ENCODE peak calls at places on chromosomes 12 and 14, in six cellular contexts. I is mucosa of descending colon, Z is neuronal stem cell, L is psoas muscle, N is GM23338, X is HCT116. H is an unnamed sample.

GRCh38 chr12:1666215-1666614 is 24.7 kb upstream of the ADIPOR2 start:
- DNase-seq in Z (no peak), N (no peak), L (no peak), I (no peak), X (no peak), H (no peak)

GRCh38 chr12:481422-481821 is 21.7 kb downstream of the B4GALNT3 start:
- DNase-seq in N (no peak), Z (no peak), I (no peak), X (no peak), L (peak; percentile 74), H (no peak)

GRCh38 chr14:49688701-49689030 is 652 bp upstream of the POLE2 start:
- DNase-seq in N (no peak), L (no peak), Z (no peak), X (no peak), I (no peak), H (peak; percentile 6)

GRCh38 chr14:53060046-53060445 is 93.1 kb downstream of the DDHD1 start:
- DNase-seq in I (no peak), Z (no peak), X (no peak), N (no peak), L (no peak), H (no peak)

GRCh38 chr12:93785262-93786010 is 108.3 kb downstream of the CRADD start:
- DNase-seq in Z (peak; percentile 27), I (no peak), N (peak; percentile 54), L (peak; percentile 48), X (peak; percentile 85), H (peak; percentile 96)

GRCh38 chr14:45434221-45434620 is 181.2 kb upstream of the MIS18BP1 start:
- DNase-seq in N (no peak), L (no peak), I (no peak), Z (no peak), X (no peak), H (no peak)

GRCh38 chr14:93379841-93380240 is 32.9 kb downstream of the COX8C start:
- DNase-seq in I (no peak), X (no peak), L (no peak), Z (no peak), N (no peak), H (no peak)

GRCh38 chr14:35414365-35414764 is 9.8 kb upstream of the NFKBIA start:
- DNase-seq in X (no peak), I (no peak), L (no peak), Z (no peak), N (peak; percentile 39), H (no peak)

GRCh38 chr12:2256915-2257314 is 204.1 kb downstream of the CACNA1C start:
- DNase-seq in N (no peak), X (no peak), L (no peak), I (no peak), Z (no peak), H (no peak)

GRCh38 chr14:90658541-90658967 is 157.7 kb downstream of the TTC7B start:
- DNase-seq in Z (no peak), I (no peak), L (no peak), X (no peak), N (no peak), H (no peak)

GRCh38 chr12:71282925-71283324 is 125.1 kb upstream of the TSPAN8 start:
- DNase-seq in I (no peak), Z (no peak), N (no peak), L (no peak), X (no peak), H (no peak)

GRCh38 chr12:107775093-107775721 is 703 bp downstream of the ASCL4 start:
- DNase-seq in I (no peak), N (peak; percentile 88), X (no peak), Z (peak; percentile 67), L (peak; percentile 15), H (no peak)

GRCh38 chr14:99320105-99320572 is 48.1 kb upstream of the BCL11B start:
- DNase-seq in I (peak; percentile 79), X (peak; percentile 21), L (no peak), N (peak; percentile 84), Z (peak; percentile 53), H (peak; percentile 77)

GRCh38 chr12:16175893-16176292 is 101.6 kb downstream of the SLC15A5 start:
- DNase-seq in L (no peak), I (no peak), X (no peak), Z (no peak), N (no peak), H (no peak)

GRCh38 chr14:104267895-104268294 is 129.5 kb downstream of the KIF26A start:
- DNase-seq in L (no peak), X (no peak), I (no peak), N (peak; percentile 36), Z (no peak), H (no peak)

GRCh38 chr12:81758421-81759214 is 532 bp downstream of the PPFIA2 start:
- DNase-seq in Z (peak; percentile 26), I (peak; percentile 5), L (peak; percentile 16), N (peak; percentile 77), X (no peak), H (no peak)

GRCh38 chr12:84811291-84811690 is 101.3 kb downstream of the SLC6A15 start:
- DNase-seq in Z (no peak), I (no peak), X (no peak), L (no peak), N (no peak), H (no peak)

GRCh38 chr12:107992870-107993451 is 136.1 kb upstream of the WSCD2 start:
- DNase-seq in L (no peak), Z (peak; percentile 35), N (peak; percentile 89), X (peak; percentile 56), I (peak; percentile 10), H (peak; percentile 27)

GRCh38 chr14:61196792-61197191 is 84.3 kb downstream of the TMEM30B start:
- DNase-seq in I (no peak), X (no peak), L (no peak), Z (no peak), N (no peak), H (peak; percentile 42)

GRCh38 chr14:102195446-102195845 is 55.7 kb downstream of the WDR20 start:
- DNase-seq in X (no peak), I (no peak), N (no peak), L (no peak), Z (no peak), H (no peak)

GRCh38 chr14:102192840-102193502 is 53.3 kb downstream of the WDR20 start:
- DNase-seq in I (no peak), N (peak; percentile 47), Z (no peak), L (no peak), X (no peak), H (no peak)

GRCh38 chr14:102196008-102196407 is 56.3 kb downstream of the WDR20 start:
- DNase-seq in I (no peak), Z (no peak), N (no peak), X (no peak), L (no peak), H (no peak)

GRCh38 chr14:102196436-102197230 is 56.9 kb downstream of the WDR20 start:
- DNase-seq in L (no peak), X (no peak), I (no peak), Z (no peak), N (no peak), H (no peak)

DNA sequence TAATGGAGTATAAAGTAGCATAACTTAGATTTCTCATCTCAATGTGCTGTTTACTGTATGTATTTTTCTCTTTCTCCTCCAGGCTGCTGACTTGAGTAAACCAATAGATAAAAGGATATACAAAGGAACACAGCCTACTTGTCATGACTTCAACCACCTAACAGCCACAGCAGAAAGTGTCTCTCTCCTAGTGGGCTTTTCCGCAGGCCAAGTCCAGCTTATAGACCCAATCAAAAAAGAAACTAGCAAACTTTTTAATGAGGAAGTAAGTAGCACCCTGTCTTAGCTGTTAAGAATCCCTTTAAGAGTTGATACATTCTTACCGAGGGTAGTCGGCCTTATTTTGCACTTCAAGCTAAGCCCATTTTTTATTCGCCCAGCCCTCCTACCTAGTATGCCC is 55.2 kb downstream of the WDR20 start:
- DNase-seq in X (no peak), Z (no peak), I (no peak), N (no peak), L (no peak), H (no peak)
- H3K4me1 ChIP-seq in X (peaks cover 10% of the 10 kb centered on the region), Z (peaks cover 5% of the 10 kb centered on the region), I (no peaks in the 10 kb centered on the region), N (peaks cover 27% of the 10 kb centered on the region), L (peaks cover 33% of the 10 kb centered on the region), H (peaks cover 12% of the 10 kb centered on the region)

DNA sequence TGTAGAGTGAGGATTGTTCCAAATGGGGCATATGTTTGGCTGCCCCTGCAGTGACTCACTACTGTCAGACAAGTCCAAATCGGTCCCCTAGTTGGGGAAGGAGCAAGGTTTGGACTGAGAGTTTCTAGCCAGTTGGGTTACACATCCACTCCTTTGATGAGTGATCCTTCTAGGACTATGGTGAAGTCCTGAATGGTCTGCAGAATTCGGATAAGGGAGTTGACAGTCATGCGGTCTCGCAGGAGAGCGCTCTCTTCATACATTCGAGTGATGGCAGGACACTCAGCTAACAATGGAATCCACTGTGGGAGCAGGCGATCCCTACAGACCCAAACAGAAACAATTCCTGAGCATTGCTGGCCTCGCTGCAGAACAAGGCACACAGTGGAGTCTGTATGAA is 61.5 kb upstream of the SINHCAF start:
- DNase-seq in Z (peak; percentile 8), N (no peak), X (no peak), L (no peak), I (no peak), H (no peak)
- H3K4me1 ChIP-seq in Z (peaks cover 8% of the 10 kb centered on the region), N (peaks cover 50% of the 10 kb centered on the region), X (no peaks in the 10 kb centered on the region), L (no peaks in the 10 kb centered on the region), I (peaks cover 3% of the 10 kb centered on the region), H (no peaks in the 10 kb centered on the region)

DNA sequence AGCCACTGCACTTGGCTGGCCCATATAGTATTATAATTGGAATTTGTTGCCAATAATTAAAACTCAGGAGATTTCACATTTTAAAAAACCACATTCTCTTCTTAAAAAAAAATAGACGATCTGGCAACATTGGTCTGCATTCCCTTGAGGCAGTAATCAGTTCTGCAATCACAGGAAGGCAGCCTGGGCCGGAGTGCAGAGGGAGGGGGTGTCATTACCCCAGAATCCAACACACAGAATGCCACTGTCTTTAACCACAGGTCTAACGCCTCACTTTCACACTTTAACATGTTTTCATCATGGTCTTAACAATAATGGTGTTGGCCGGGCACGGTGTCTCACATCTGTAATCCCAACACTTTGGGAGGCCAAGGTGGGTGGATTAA is 100.1 kb downstream of the SCARB1 start:
- DNase-seq in I (no peak), N (no peak), L (no peak), Z (no peak), X (no peak), H (no peak)
- H3K4me1 ChIP-seq in I (peaks cover 6% of the 10 kb centered on the region), N (peaks cover 4% of the 10 kb centered on the region), L (peaks cover 31% of the 10 kb centered on the region), Z (peaks cover 1% of the 10 kb centered on the region), X (no peaks in the 10 kb centered on the region), H (peaks cover 28% of the 10 kb centered on the region)

GRCh38 chr14:51603495-51603894 is 48.2 kb upstream of the FRMD6 start:
- DNase-seq in I (no peak), Z (no peak), N (no peak), X (no peak), L (no peak), H (no peak)

GRCh38 chr14:51597511-51597920 is 54.2 kb upstream of the FRMD6 start:
- DNase-seq in Z (no peak), I (no peak), N (no peak), X (no peak), L (no peak), H (no peak)

GRCh38 chr14:51602176-51602759 is 49.4 kb upstream of the FRMD6 start:
- DNase-seq in L (no peak), X (no peak), Z (no peak), I (no peak), N (no peak), H (no peak)

GRCh38 chr14:51604078-51604477 is 47.6 kb upstream of the FRMD6 start:
- DNase-seq in N (no peak), L (no peak), Z (no peak), I (no peak), X (no peak), H (no peak)

DNA sequence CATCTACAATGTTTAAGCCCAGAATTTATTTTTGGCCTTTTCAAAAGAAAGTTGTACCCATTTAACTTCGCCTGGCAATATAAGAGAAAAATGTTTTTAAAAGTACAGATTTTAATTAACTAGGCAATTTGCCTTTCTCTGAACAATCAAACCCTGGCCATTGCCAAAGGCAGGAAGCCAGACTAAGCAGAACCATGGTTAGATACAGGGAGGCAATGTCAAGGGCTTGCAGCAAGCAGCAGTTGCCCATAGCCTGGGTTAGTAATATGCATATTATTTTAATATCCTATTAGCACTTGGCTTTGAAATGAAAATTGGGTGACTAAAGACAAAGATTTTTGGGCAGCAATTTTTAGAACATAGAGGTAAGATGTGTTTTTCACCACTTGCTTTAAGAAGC is 51.1 kb upstream of the FRMD6 start:
- DNase-seq in Z (no peak), N (no peak), L (no peak), I (no peak), X (no peak), H (no peak)
- H3K4me1 ChIP-seq in Z (no peaks in the 10 kb centered on the region), N (peaks cover 16% of the 10 kb centered on the region), L (no peaks in the 10 kb centered on the region), I (no peaks in the 10 kb centered on the region), X (no peaks in the 10 kb centered on the region), H (no peaks in the 10 kb centered on the region)

H was measured in A549.